ENCODE peak calls at places on chromosomes 11 and 22, in eight cellular contexts. O is CD8-positive, alpha-beta T cell; T is non-pigmented ciliary epithelial cell; H is HCT116; C is cardiac fibroblast; E is RCC 7860; X is lower lobe of right lung; D is effector CD4-positive, alpha-beta T cell. K is an unnamed sample.

GRCh38 chr11:117084992-117085391 is 13.2 kb downstream of the SIK3 start:
- DNase-seq in O (no peak), T (no peak), H (no peak), C (no peak), E (no peak), X (no peak), D (no peak), K (no peak)

GRCh38 chr11:394034-394857 is at the start of gene PKP3:
- DNase-seq in O (no peak), T (no peak), H (peak), C (peak), E (peak), X (peak), D (no peak), K (peak)

GRCh38 chr22:19038728-19039447 is 83.3 kb downstream of the DGCR2 start:
- DNase-seq in O (no peak), T (no peak), H (no peak), C (no peak), E (no peak), X (peak), D (no peak), K (no peak)

GRCh38 chr11:1151366-1152315 is 6.1 kb upstream of the MUC5AC start:
- DNase-seq in O (no peak), T (no peak), H (no peak), C (no peak), E (no peak), X (no peak), D (no peak), K (no peak)

GRCh38 chr11:77515063-77515462 is 41.2 kb upstream of the PAK1 start:
- DNase-seq in O (no peak), T (no peak), H (no peak), C (no peak), E (no peak), X (no peak), D (no peak), K (no peak)

GRCh38 chr11:3954448-3955298 is 99.2 kb downstream of the STIM1 start:
- DNase-seq in O (no peak), T (no peak), H (no peak), C (no peak), E (peak), X (no peak), D (no peak), K (no peak)

GRCh38 chr11:130212431-130212961 is 52.9 kb downstream of the ST14 start:
- DNase-seq in O (peak), T (no peak), H (no peak), C (no peak), E (no peak), X (peak), D (no peak), K (no peak)

GRCh38 chr11:12430912-12431311 is 53.5 kb downstream of the PARVA start:
- DNase-seq in O (no peak), T (no peak), H (no peak), C (peak), E (no peak), X (no peak), D (no peak), K (no peak)

GRCh38 chr11:43576834-43577521 is 103.6 kb upstream of the HSD17B12 start:
- DNase-seq in O (no peak), T (no peak), H (peak), C (peak), E (no peak), X (no peak), D (no peak), K (peak)

GRCh38 chr11:113084297-113084696 is 123.1 kb downstream of the NCAM1 start:
- DNase-seq in O (no peak), T (no peak), H (no peak), C (no peak), E (no peak), X (no peak), D (no peak), K (no peak)

GRCh38 chr11:34633990-34634725 is 13.3 kb downstream of the EHF start:
- DNase-seq in O (no peak), T (no peak), H (no peak), C (peak), E (no peak), X (no peak), D (no peak), K (peak)

K was measured in NCI-H146.